ENCODE peak calls at places on chromosome 22, in eight cellular contexts. M is HCT116; K is activated CD4-positive, alpha-beta T cell treated with anti-CD3 and anti-CD28 coated beads for 4 hours; I is ACHN; N is GM04504; A is hypothalamus; T is RPMI7951; L is HTR-8/SVneo. D is an unnamed sample.

GRCh38 chr22:50269573-50270301 is 443 bp downstream of the MAPK11 start:
- DNase-seq in M (no peak), K (peak; percentile 59), I (peak; percentile 65), N (no peak), A (no peak), T (no peak), L (no peak), D (peak; percentile 86)

GRCh38 chr22:43000441-43001175 is 14.3 kb downstream of the PACSIN2 start:
- DNase-seq in M (no peak), K (peak; percentile 9), I (no peak), N (no peak), A (no peak), T (no peak), L (no peak), D (no peak)

GRCh38 chr22:44263547-44263946 is 49.2 kb downstream of the SHISAL1 start:
- DNase-seq in M (no peak), K (no peak), I (no peak), N (no peak), A (no peak), T (no peak), L (no peak), D (peak; percentile 56)

GRCh38 chr22:44395116-44396005 is 82.6 kb upstream of the SHISAL1 start:
- DNase-seq in M (no peak), K (no peak), I (no peak), N (no peak), A (no peak), T (no peak), L (no peak), D (peak; percentile 54)

GRCh38 chr22:48449466-48450187 is 1378.0 kb downstream of the BRD1 start:
- DNase-seq in M (no peak), K (no peak), I (no peak), N (no peak), A (no peak), T (no peak), L (no peak), D (peak; percentile 51)

GRCh38 chr22:18998998-18999397 is 62.9 kb upstream of the PRODH start:
- DNase-seq in M (no peak), K (no peak), I (no peak), N (no peak), A (no peak), T (no peak), L (no peak), D (no peak)

GRCh38 chr22:42919199-42919598 is 62.1 kb upstream of the ARFGAP3 start:
- DNase-seq in M (peak; percentile 42), K (no peak), I (no peak), N (no peak), A (no peak), T (peak; percentile 74), L (peak; percentile 39), D (no peak)

GRCh38 chr22:20964799-20965103 is 2.3 kb upstream of the AIFM3 start:
- DNase-seq in M (no peak), K (peak; percentile 26), I (no peak), N (no peak), A (no peak), T (no peak), L (no peak), D (peak; percentile 71)

GRCh38 chr22:44448271-44448780 is 49.7 kb downstream of the RTL6 start:
- DNase-seq in M (no peak), K (no peak), I (peak; percentile 96), N (peak; percentile 93), A (no peak), T (peak; percentile 99), L (peak; percentile 72), D (peak; percentile 68)

GRCh38 chr22:31841029-31841827 is 87.4 kb downstream of the DEPDC5 start:
- DNase-seq in M (no peak), K (no peak), I (no peak), N (no peak), A (no peak), T (no peak), L (no peak), D (no peak)

GRCh38 chr22:42560781-42561180 is 7.0 kb downstream of the SERHL2 start:
- DNase-seq in M (no peak), K (no peak), I (peak; percentile 23), N (no peak), A (no peak), T (no peak), L (no peak), D (no peak)

GRCh38 chr22:45892681-45893461 is 84.1 kb downstream of the WNT7B start:
- DNase-seq in M (no peak), K (no peak), I (no peak), N (no peak), A (no peak), T (no peak), L (no peak), D (peak; percentile 59)

GRCh38 chr22:36773935-36774334 is 2.0 kb downstream of the IFT27 start:
- DNase-seq in M (no peak), K (no peak), I (peak; percentile 51), N (no peak), A (no peak), T (peak; percentile 41), L (no peak), D (no peak)

GRCh38 chr22:38859581-38860290 is 12.3 kb downstream of the CBX6 start:
- DNase-seq in M (no peak), K (no peak), I (no peak), N (no peak), A (no peak), T (no peak), L (no peak), D (no peak)

GRCh38 chr22:50532353-50532700 is 2.5 kb upstream of the TYMP start:
- DNase-seq in M (no peak), K (no peak), I (no peak), N (no peak), A (no peak), T (no peak), L (no peak), D (no peak)

GRCh38 chr22:23175817-23176644 is 4.3 kb upstream of the BCR start:
- DNase-seq in M (no peak), K (no peak), I (no peak), N (no peak), A (no peak), T (no peak), L (no peak), D (no peak)

GRCh38 chr22:43541462-43542407 is 129.9 kb downstream of the MPPED1 start:
- DNase-seq in M (no peak), K (no peak), I (no peak), N (no peak), A (no peak), T (no peak), L (no peak), D (no peak)

GRCh38 chr22:36563001-36563400 is 34.0 kb upstream of the EIF3D start:
- DNase-seq in M (no peak), K (no peak), I (no peak), N (no peak), A (no peak), T (no peak), L (no peak), D (no peak)

GRCh38 chr22:49776053-49776511 is 51.6 kb downstream of the BRD1 start:
- DNase-seq in M (no peak), K (no peak), I (no peak), N (no peak), A (no peak), T (no peak), L (no peak), D (no peak)

GRCh38 chr22:23501244-23501643 is 78.8 kb downstream of the IGLL1 start:
- DNase-seq in M (no peak), K (no peak), I (no peak), N (no peak), A (no peak), T (no peak), L (no peak), D (no peak)

GRCh38 chr22:19043111-19044085 is 78.8 kb downstream of the DGCR2 start:
- DNase-seq in M (no peak), K (no peak), I (no peak), N (no peak), A (no peak), T (peak; percentile 12), L (no peak), D (peak; percentile 32)

GRCh38 chr22:37519268-37520195 is at the start of gene CARD10:
- DNase-seq in M (no peak), K (peak; percentile 10), I (peak; percentile 59), N (no peak), A (no peak), T (peak; percentile 41), L (no peak), D (no peak)

GRCh38 chr22:35921777-35922176 is 106.8 kb downstream of the RBFOX2 start:
- DNase-seq in M (peak; percentile 76), K (peak; percentile 18), I (peak; percentile 86), N (peak; percentile 87), A (no peak), T (peak; percentile 90), L (peak; percentile 61), D (no peak)

GRCh38 chr22:27719033-27719341 is 82.6 kb downstream of the MN1 start:
- DNase-seq in M (no peak), K (no peak), I (no peak), N (no peak), A (no peak), T (no peak), L (no peak), D (peak; percentile 17)

GRCh38 chr22:49826603-49827306 is 918 bp downstream of the BRD1 start:
- DNase-seq in M (no peak), K (peak; percentile 40), I (peak; percentile 14), N (no peak), A (no peak), T (peak; percentile 40), L (no peak), D (peak; percentile 90)

GRCh38 chr22:49328630-49329405 is 498.9 kb downstream of the BRD1 start:
- DNase-seq in M (no peak), K (no peak), I (no peak), N (no peak), A (no peak), T (no peak), L (no peak), D (peak; percentile 41)

D was measured in spleen.